ENCODE peak calls at places on chromosomes 2 and 18, in five cellular contexts. O is neural progenitor cell, U is keratinocyte, R is OCI-LY7, F is spleen. Q is an unnamed sample. For H3K4me1 and H3K36me3, the result is how much of the 10 kb centered on the place peaks cover.

GRCh38 chr2:45263147-45263546 is 253.9 kb upstream of the SIX2 start:
- DNase-seq in O (no peak), U (no peak), R (peak), F (no peak), Q (no peak)

GRCh38 chr2:98849113-98849512 is 86.9 kb downstream of the CRACDL start:
- DNase-seq in O (no peak), U (no peak), R (no peak), F (no peak), Q (no peak)

GRCh38 chr2:47272031-47272864 is 117.1 kb upstream of the STPG4 start:
- DNase-seq in O (peak), U (peak), R (peak), F (peak), Q (peak)

GRCh38 chr2:222298000-222298310 is 843 bp downstream of the PAX3 start:
- DNase-seq in O (no peak), U (no peak), R (no peak), F (no peak), Q (no peak)

GRCh38 chr2:113768770-113769169 is 12.3 kb upstream of the SLC35F5 start:
- DNase-seq in O (no peak), U (no peak), R (no peak), F (no peak), Q (no peak)

GRCh38 chr18:58785171-58785805 is 79.4 kb upstream of the ZNF532 start:
- DNase-seq in O (no peak), U (peak), R (no peak), F (no peak), Q (no peak)

GRCh38 chr2:227413371-227413770 is 25.6 kb upstream of the SCYGR1 start:
- DNase-seq in O (no peak), U (no peak), R (no peak), F (no peak), Q (no peak)

GRCh38 chr18:47283476-47283875 is 32.0 kb upstream of the SKOR2 start:
- DNase-seq in O (peak), U (no peak), R (peak), F (no peak), Q (no peak)

GRCh38 chr18:4888251-4888650 is 308.8 kb downstream of the AKAIN1 start:
- DNase-seq in O (no peak), U (no peak), R (no peak), F (no peak), Q (no peak)

GRCh38 chr2:177691177-177691576 is 298.6 kb downstream of the AGPS start:
- DNase-seq in O (peak), U (no peak), R (no peak), F (no peak), Q (no peak)
- TF ChIP-seq CTCF in O (peak), U (peak), R (no peak), F (no peak), Q (no peak)

DNA sequence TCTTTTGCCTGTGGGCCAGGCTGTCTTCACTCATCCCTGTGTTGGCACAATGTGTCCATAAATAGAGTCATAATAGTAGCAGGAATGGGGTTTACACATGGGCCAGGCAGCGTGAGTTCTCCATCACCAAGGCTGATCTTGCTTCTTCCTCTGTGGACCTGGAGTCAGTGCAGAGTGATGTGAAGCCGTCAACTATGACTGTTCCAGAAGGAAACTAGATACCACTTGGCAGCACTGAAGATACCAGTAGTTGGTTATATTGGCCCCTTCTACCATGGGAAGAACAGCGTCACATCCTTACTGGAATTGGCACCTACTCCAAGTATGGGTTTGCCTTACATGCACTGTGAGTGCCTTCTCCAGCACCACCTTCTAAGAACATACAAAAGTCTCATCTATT is 30.2 kb downstream of the COPS8 start:
- DNase-seq in O (no peak), U (no peak), R (no peak), F (no peak), Q (no peak)
- H3K4me1 ChIP-seq in O (under half), U (under half), R (under half), F (under half), Q (under half)

GRCh38 chr2:197502201-197502600 is 2.0 kb downstream of the HSPE1 start:
- DNase-seq in O (no peak), U (no peak), R (no peak), F (no peak), Q (no peak)
- H3K36me3 ChIP-seq in O (under half), U (under half), R (half or more), F (under half), Q (under half)

GRCh38 chr18:54396755-54397154 is 39.0 kb downstream of the C18orf54 start:
- DNase-seq in O (no peak), U (no peak), R (no peak), F (no peak), Q (no peak)
- TF ChIP-seq CTCF in O (no peak), U (no peak), R (no peak), F (no peak), Q (no peak)

DNA sequence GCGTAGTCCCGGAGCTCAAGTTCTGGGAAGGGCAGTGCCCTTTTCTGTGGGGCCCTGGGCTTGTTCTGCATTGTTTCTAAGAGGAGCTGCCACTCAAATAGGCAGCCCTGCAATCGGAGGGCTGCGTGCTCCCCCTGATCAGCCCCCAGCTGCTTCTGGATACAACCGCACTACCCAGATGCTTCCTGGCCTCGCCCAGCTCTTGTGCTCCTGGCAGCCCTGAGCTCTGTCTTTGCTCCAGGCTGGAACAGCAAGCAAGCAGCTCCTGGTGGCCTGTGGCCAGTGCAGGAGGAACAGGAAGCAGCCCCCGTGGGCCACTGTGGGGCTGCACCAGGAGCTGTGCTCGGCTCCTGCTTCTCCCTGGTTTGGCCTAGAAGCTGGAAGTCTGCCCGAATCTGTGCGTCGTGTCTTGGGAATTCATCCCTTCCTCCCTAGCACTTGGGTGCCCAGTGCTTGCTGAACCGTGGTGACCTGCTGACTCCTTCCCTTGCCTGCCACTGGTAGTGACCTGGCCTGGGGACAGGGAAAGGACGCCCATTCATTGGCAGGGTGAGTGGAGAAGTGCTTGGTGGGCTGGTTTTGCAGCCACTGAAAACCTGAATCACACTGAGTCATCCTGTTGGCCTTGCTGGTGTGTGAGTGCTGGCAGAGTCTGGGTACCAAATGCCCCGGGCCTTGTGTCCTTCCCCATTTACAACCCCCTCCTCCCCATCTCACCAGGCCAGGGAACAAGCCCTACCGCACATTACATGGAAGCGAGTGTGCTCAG is 27.3 kb upstream of the NTSR2 start:
- DNase-seq in O (peak), U (no peak), R (no peak), F (peak), Q (peak)
- H3K4me1 ChIP-seq in O (under half), U (under half), R (under half), F (under half), Q (under half)

GRCh38 chr2:15481000-15481399 is 80.1 kb downstream of the NBAS start:
- DNase-seq in O (no peak), U (no peak), R (no peak), F (no peak), Q (no peak)

GRCh38 chr2:15485949-15486348 is 75.2 kb downstream of the NBAS start:
- DNase-seq in O (no peak), U (no peak), R (no peak), F (no peak), Q (no peak)

GRCh38 chr2:15480552-15480951 is 80.6 kb downstream of the NBAS start:
- DNase-seq in O (no peak), U (no peak), R (no peak), F (no peak), Q (no peak)
- H3K36me3 ChIP-seq in O (under half), U (under half), R (under half), F (half or more), Q (under half)

DNA sequence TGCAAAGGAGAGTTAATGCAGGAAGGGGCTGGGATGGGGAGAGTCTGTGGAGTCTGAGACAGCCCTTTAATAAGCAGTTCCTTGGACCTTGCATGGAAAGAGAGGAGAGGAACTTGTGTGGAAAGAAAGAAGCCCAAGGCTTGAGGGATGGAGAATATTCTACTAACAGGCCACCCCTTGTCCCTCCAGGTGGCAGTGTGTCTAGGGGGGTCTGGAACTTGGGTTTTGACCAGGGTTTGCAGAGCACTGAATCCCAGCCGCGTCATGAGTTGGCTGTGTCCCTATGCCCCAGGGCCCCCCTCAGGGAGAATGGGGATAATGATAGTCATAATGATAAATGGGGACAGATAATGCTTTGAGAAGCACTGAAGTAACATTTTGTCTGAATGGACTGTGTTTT is 15.0 kb downstream of the TCF7L1 start:
- DNase-seq in O (no peak), U (no peak), R (no peak), F (no peak), Q (no peak)
- TF ChIP-seq CTCF in O (no peak), U (no peak), R (no peak), F (no peak), Q (no peak)

DNA sequence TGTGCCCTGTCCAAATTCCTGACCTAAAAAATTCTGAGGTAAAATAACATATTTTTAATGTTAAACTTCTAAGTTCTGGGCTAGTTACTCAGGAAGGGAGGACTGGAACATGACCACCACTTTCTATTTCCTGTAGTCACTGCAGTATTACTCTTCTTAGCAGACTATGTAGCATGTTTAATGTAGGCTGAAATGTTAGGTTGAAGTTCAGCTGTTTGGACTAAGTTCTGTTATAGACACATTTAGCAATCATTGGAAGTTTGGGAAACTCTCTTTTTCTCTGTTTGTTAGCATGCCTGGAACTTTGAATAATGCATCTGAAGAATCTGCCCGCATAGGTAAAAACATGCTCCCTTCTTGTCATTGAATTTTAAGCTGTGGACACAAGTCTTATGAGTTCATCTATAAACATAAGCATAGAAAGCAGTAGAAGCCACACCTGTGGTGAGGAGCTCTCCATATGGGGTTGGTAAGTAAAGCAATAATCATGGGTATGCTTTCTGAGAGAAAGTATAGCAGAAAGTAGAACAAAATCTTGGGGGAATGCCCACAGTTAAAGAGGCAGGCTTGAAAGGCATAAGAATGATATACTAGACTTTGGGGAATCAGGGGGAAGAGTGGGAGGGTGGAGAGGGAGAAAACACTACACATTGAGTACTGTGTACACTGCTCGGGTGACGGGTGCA is 52.6 kb downstream of the IL1R2 start:
- DNase-seq in O (no peak), U (no peak), R (no peak), F (no peak), Q (no peak)
- H3K4me1 ChIP-seq in O (under half), U (under half), R (under half), F (under half), Q (under half)

Q was measured in upper lobe of right lung.